ENCODE peak calls at places on chromosome 6, in five cellular contexts. One of them, this sample, is unnamed. For H3K4me1, the result is how much of the 10 kb centered on the place peaks cover.

GRCh38 chr6:111709615-111710398 is 104.1 kb upstream of the TRAF3IP2 start:
- DNase-seq in colonic mucosa: peak
- DNase-seq in kidney: no peak
- DNase-seq in left ventricle myocardium inferior: no peak
- DNase-seq in ovary: peak
- DNase-seq in this sample: peak

GRCh38 chr6:97774973-97775372 is 492.0 kb upstream of the MMS22L start:
- DNase-seq in colonic mucosa: no peak
- DNase-seq in ovary: no peak
- DNase-seq in kidney: no peak
- DNase-seq in left ventricle myocardium inferior: no peak
- DNase-seq in this sample: no peak

GRCh38 chr6:1686117-1687098 is 76.7 kb downstream of the FOXC1 start:
- DNase-seq in left ventricle myocardium inferior: peak
- DNase-seq in colonic mucosa: no peak
- DNase-seq in kidney: no peak
- DNase-seq in ovary: no peak
- DNase-seq in this sample: no peak

GRCh38 chr6:169933839-169934698 is 182.6 kb downstream of the ERMARD start:
- DNase-seq in left ventricle myocardium inferior: peak
- DNase-seq in colonic mucosa: peak
- DNase-seq in kidney: peak
- DNase-seq in ovary: peak
- DNase-seq in this sample: no peak

GRCh38 chr6:84568971-84569370 is 195.4 kb downstream of the TBX18 start:
- DNase-seq in left ventricle myocardium inferior: no peak
- DNase-seq in kidney: no peak
- DNase-seq in ovary: no peak
- DNase-seq in colonic mucosa: no peak
- DNase-seq in this sample: no peak

GRCh38 chr6:8707956-8708772 is 272.8 kb upstream of the SLC35B3 start:
- DNase-seq in colonic mucosa: peak
- DNase-seq in kidney: no peak
- DNase-seq in left ventricle myocardium inferior: no peak
- DNase-seq in ovary: no peak
- DNase-seq in this sample: no peak

GRCh38 chr6:19803331-19804330 is 33.5 kb upstream of the ID4 start:
- DNase-seq in left ventricle myocardium inferior: no peak
- DNase-seq in colonic mucosa: no peak
- DNase-seq in kidney: no peak
- DNase-seq in ovary: no peak
- DNase-seq in this sample: no peak

GRCh38 chr6:901696-902455 is 208.9 kb upstream of the EXOC2 start:
- DNase-seq in left ventricle myocardium inferior: no peak
- DNase-seq in ovary: no peak
- DNase-seq in kidney: no peak
- DNase-seq in colonic mucosa: no peak
- DNase-seq in this sample: no peak

GRCh38 chr6:20286968-20287565 is 74.8 kb upstream of the MBOAT1 start:
- DNase-seq in kidney: no peak
- DNase-seq in colonic mucosa: no peak
- DNase-seq in left ventricle myocardium inferior: no peak
- DNase-seq in ovary: no peak
- DNase-seq in this sample: no peak

GRCh38 chr6:77463881-77464867 is 883 bp upstream of the HTR1B start:
- DNase-seq in colonic mucosa: no peak
- DNase-seq in left ventricle myocardium inferior: no peak
- DNase-seq in kidney: peak
- DNase-seq in ovary: no peak
- DNase-seq in this sample: no peak

GRCh38 chr6:98514073-98514720 is 320.2 kb upstream of the POU3F2 start:
- DNase-seq in left ventricle myocardium inferior: no peak
- DNase-seq in kidney: no peak
- DNase-seq in ovary: no peak
- DNase-seq in colonic mucosa: no peak
- DNase-seq in this sample: no peak

GRCh38 chr6:52577022-52577777 is at the start of gene TRAM2:
- DNase-seq in kidney: peak
- DNase-seq in colonic mucosa: peak
- DNase-seq in left ventricle myocardium inferior: peak
- DNase-seq in ovary: peak
- DNase-seq in this sample: peak

GRCh38 chr6:67914419-67914818 is 720.7 kb upstream of the ADGRB3 start:
- DNase-seq in ovary: no peak
- DNase-seq in left ventricle myocardium inferior: no peak
- DNase-seq in kidney: no peak
- DNase-seq in colonic mucosa: no peak
- DNase-seq in this sample: no peak

GRCh38 chr6:27007020-27007419 is 240.5 kb upstream of the PRSS16 start:
- DNase-seq in ovary: no peak
- DNase-seq in colonic mucosa: no peak
- DNase-seq in kidney: no peak
- DNase-seq in left ventricle myocardium inferior: no peak
- DNase-seq in this sample: no peak

GRCh38 chr6:37607949-37608348 is 89.7 kb downstream of the MDGA1 start:
- DNase-seq in colonic mucosa: no peak
- DNase-seq in ovary: no peak
- DNase-seq in kidney: no peak
- DNase-seq in left ventricle myocardium inferior: no peak
- DNase-seq in this sample: no peak

GRCh38 chr6:37637562-37638413 is 59.9 kb downstream of the MDGA1 start:
- DNase-seq in colonic mucosa: no peak
- DNase-seq in ovary: no peak
- DNase-seq in kidney: no peak
- DNase-seq in left ventricle myocardium inferior: no peak
- DNase-seq in this sample: no peak

GRCh38 chr6:27112974-27113373 is 134.5 kb upstream of the PRSS16 start:
- DNase-seq in kidney: no peak
- DNase-seq in left ventricle myocardium inferior: no peak
- DNase-seq in colonic mucosa: no peak
- DNase-seq in ovary: no peak
- DNase-seq in this sample: no peak

GRCh38 chr6:30007132-30007764 is 53.8 kb upstream of the POLR1H start:
- DNase-seq in kidney: peak
- DNase-seq in colonic mucosa: peak
- DNase-seq in ovary: peak
- DNase-seq in left ventricle myocardium inferior: peak
- DNase-seq in this sample: no peak

GRCh38 chr6:3779574-3779849 is 28.0 kb upstream of the PXDC1 start:
- DNase-seq in kidney: no peak
- DNase-seq in left ventricle myocardium inferior: no peak
- DNase-seq in colonic mucosa: no peak
- DNase-seq in ovary: no peak
- DNase-seq in this sample: no peak

GRCh38 chr6:19325335-19325789 is 511.8 kb upstream of the ID4 start:
- DNase-seq in kidney: peak
- DNase-seq in colonic mucosa: no peak
- DNase-seq in left ventricle myocardium inferior: no peak
- DNase-seq in ovary: no peak
- DNase-seq in this sample: no peak

GRCh38 chr6:142870787-142871371 is 74.1 kb downstream of the HIVEP2 start:
- DNase-seq in ovary: no peak
- DNase-seq in left ventricle myocardium inferior: no peak
- DNase-seq in colonic mucosa: no peak
- DNase-seq in kidney: no peak
- DNase-seq in this sample: no peak

GRCh38 chr6:43771858-43772570 is 2.0 kb downstream of the VEGFA start:
- DNase-seq in colonic mucosa: peak
- DNase-seq in ovary: no peak
- DNase-seq in kidney: peak
- DNase-seq in left ventricle myocardium inferior: peak
- DNase-seq in this sample: no peak

GRCh38 chr6:158418501-158418900 is 106.2 kb downstream of the TULP4 start:
- DNase-seq in ovary: no peak
- DNase-seq in kidney: no peak
- DNase-seq in left ventricle myocardium inferior: no peak
- DNase-seq in colonic mucosa: no peak
- DNase-seq in this sample: no peak

GRCh38 chr6:139587469-139587868 is 213.0 kb upstream of the CITED2 start:
- DNase-seq in ovary: no peak
- DNase-seq in left ventricle myocardium inferior: no peak
- DNase-seq in colonic mucosa: no peak
- DNase-seq in kidney: no peak
- DNase-seq in this sample: no peak
- H3K27ac ChIP-seq in ovary: no peak
- H3K27ac ChIP-seq in left ventricle myocardium inferior: no peak
- H3K27ac ChIP-seq in colonic mucosa: peak
- H3K27ac ChIP-seq in kidney: peak
- H3K27ac ChIP-seq in this sample: no peak

DNA sequence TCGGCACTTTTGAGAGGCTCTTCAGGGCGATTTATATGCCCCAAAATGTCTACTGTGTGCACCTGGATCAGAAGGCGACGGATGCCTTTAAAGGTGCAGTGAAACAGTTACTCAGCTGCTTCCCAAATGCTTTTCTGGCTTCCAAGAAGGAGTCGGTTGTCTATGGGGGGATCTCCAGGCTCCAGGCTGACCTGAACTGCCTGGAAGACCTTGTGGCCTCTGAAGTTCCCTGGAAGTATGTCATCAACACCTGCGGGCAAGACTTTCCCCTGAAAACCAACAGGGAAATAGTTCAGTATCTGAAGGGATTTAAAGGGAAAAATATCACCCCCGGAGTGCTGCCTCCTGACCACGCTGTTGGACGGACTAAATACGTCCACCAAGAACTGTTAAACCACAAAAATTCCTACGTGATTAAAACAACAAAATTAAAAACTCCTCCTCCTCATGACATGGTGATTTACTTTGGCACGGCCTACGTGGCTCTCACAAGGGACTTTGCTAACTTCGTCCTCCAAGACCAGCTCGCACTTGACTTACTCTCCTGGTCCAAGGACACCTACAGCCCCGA is 8.2 kb downstream of the GCNT2 start:
- DNase-seq in ovary: no peak
- DNase-seq in kidney: no peak
- DNase-seq in colonic mucosa: no peak
- DNase-seq in left ventricle myocardium inferior: no peak
- DNase-seq in this sample: no peak
- H3K4me1 ChIP-seq in ovary: under half
- H3K4me1 ChIP-seq in kidney: under half
- H3K4me1 ChIP-seq in colonic mucosa: under half
- H3K4me1 ChIP-seq in left ventricle myocardium inferior: half or more
- H3K4me1 ChIP-seq in this sample: under half

GRCh38 chr6:128657181-128657580 is 136.8 kb upstream of the PTPRK start:
- DNase-seq in left ventricle myocardium inferior: no peak
- DNase-seq in kidney: no peak
- DNase-seq in colonic mucosa: no peak
- DNase-seq in ovary: no peak
- DNase-seq in this sample: no peak

GRCh38 chr6:128659878-128660622 is 139.7 kb upstream of the PTPRK start:
- DNase-seq in kidney: no peak
- DNase-seq in ovary: no peak
- DNase-seq in left ventricle myocardium inferior: no peak
- DNase-seq in colonic mucosa: no peak
- DNase-seq in this sample: no peak

DNA sequence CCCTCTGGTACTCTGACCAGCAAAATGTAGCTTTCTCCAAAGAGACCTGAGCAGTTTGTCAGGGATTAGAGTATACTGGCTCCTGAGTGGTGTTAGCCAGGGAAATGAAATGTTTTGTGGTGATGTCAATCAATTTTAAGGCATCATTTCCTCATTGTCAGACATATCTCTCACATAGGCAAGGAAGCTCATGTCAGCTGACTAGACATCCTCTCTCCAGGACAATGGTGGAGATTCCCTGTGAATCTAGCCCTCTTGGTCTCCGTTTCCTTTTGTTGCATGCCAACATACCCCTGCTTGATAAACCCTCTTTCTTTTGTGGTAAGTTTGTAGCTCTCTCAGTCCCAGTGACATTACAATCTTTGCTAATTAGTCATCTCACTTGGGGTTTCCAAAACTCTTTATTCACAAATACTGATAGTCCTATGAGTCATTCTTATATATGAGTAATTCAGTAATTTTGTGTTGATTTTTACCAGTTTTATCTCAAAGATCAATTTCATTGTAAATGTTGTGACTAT is 135.6 kb upstream of the PTPRK start:
- DNase-seq in colonic mucosa: no peak
- DNase-seq in ovary: no peak
- DNase-seq in left ventricle myocardium inferior: no peak
- DNase-seq in kidney: no peak
- DNase-seq in this sample: no peak
- H3K4me3 ChIP-seq in colonic mucosa: no peak
- H3K4me3 ChIP-seq in ovary: no peak
- H3K4me3 ChIP-seq in left ventricle myocardium inferior: no peak
- H3K4me3 ChIP-seq in kidney: no peak
- H3K4me3 ChIP-seq in this sample: no peak

GRCh38 chr6:45658396-45658795 is 280.7 kb upstream of the SUPT3H start:
- DNase-seq in colonic mucosa: no peak
- DNase-seq in ovary: no peak
- DNase-seq in kidney: no peak
- DNase-seq in left ventricle myocardium inferior: no peak
- DNase-seq in this sample: no peak

GRCh38 chr6:45654673-45655072 is 276.9 kb upstream of the SUPT3H start:
- DNase-seq in kidney: no peak
- DNase-seq in left ventricle myocardium inferior: no peak
- DNase-seq in ovary: no peak
- DNase-seq in colonic mucosa: no peak
- DNase-seq in this sample: no peak

GRCh38 chr6:45658958-45659357 is 281.2 kb upstream of the SUPT3H start:
- DNase-seq in ovary: no peak
- DNase-seq in kidney: no peak
- DNase-seq in colonic mucosa: no peak
- DNase-seq in left ventricle myocardium inferior: no peak
- DNase-seq in this sample: no peak

GRCh38 chr6:45655630-45656422 is 278.1 kb upstream of the SUPT3H start:
- DNase-seq in colonic mucosa: no peak
- DNase-seq in ovary: no peak
- DNase-seq in left ventricle myocardium inferior: no peak
- DNase-seq in kidney: no peak
- DNase-seq in this sample: no peak

DNA sequence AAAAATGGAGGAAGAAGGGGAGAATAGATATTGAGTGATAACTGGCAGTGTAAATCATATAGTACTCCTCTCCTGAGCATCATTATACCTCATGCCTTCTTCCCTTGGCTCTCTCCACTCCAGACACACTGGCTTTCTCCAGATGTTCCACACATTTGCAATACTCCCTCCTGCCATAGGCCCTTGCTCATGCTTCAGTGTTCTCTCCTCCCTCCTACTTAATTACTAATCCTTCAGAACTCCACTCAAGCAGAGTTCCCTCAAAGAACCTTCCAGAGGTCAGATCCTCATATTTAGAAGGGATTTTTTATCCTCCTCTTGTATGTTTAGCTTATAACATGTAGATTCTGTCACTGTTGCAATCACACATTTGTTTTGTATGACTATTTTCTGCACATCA is 279.5 kb upstream of the SUPT3H start:
- DNase-seq in left ventricle myocardium inferior: no peak
- DNase-seq in ovary: no peak
- DNase-seq in kidney: no peak
- DNase-seq in colonic mucosa: no peak
- DNase-seq in this sample: no peak
- H3K27ac ChIP-seq in left ventricle myocardium inferior: no peak
- H3K27ac ChIP-seq in ovary: no peak
- H3K27ac ChIP-seq in kidney: no peak
- H3K27ac ChIP-seq in colonic mucosa: no peak
- H3K27ac ChIP-seq in this sample: no peak